ENCODE peak calls at places on chromosomes 4 and X, in nine cellular contexts. One of them, this sample, is unnamed.

GRCh38 chr4:118989098-118990080 is 100.7 kb downstream of the SYNPO2 start:
- DNase-seq in psoas muscle: no peak
- DNase-seq in ovary: no peak
- DNase-seq in lower leg skin: peak; percentile 71
- DNase-seq in GM06990: no peak
- DNase-seq in IMR-90: peak; percentile 96
- DNase-seq in HCT116: no peak
- DNase-seq in astrocyte of the spinal cord: peak; percentile 65
- DNase-seq in PC-9: no peak
- DNase-seq in this sample: peak; percentile 97

GRCh38 chr4:185839204-185839712 is 27.3 kb upstream of the SORBS2 start:
- DNase-seq in astrocyte of the spinal cord: peak; percentile 99
- DNase-seq in psoas muscle: peak; percentile 38
- DNase-seq in HCT116: peak; percentile 54
- DNase-seq in PC-9: peak; percentile 73
- DNase-seq in lower leg skin: peak; percentile 34
- DNase-seq in IMR-90: peak; percentile 91
- DNase-seq in GM06990: no peak
- DNase-seq in ovary: peak; percentile 47
- DNase-seq in this sample: peak; percentile 94

GRCh38 chr4:147625733-147626132 is 8.5 kb downstream of the TMEM184C start:
- DNase-seq in GM06990: no peak
- DNase-seq in ovary: no peak
- DNase-seq in psoas muscle: no peak
- DNase-seq in PC-9: no peak
- DNase-seq in HCT116: no peak
- DNase-seq in IMR-90: no peak
- DNase-seq in astrocyte of the spinal cord: no peak
- DNase-seq in lower leg skin: no peak
- DNase-seq in this sample: no peak

GRCh38 chr4:184357164-184357563 is 117.2 kb downstream of the IRF2 start:
- DNase-seq in PC-9: no peak
- DNase-seq in IMR-90: no peak
- DNase-seq in ovary: no peak
- DNase-seq in psoas muscle: no peak
- DNase-seq in GM06990: no peak
- DNase-seq in astrocyte of the spinal cord: no peak
- DNase-seq in HCT116: no peak
- DNase-seq in lower leg skin: no peak
- DNase-seq in this sample: no peak

GRCh38 chr4:27368781-27369180 is 508.1 kb downstream of the STIM2 start:
- DNase-seq in ovary: no peak
- DNase-seq in GM06990: no peak
- DNase-seq in PC-9: no peak
- DNase-seq in IMR-90: no peak
- DNase-seq in HCT116: no peak
- DNase-seq in psoas muscle: no peak
- DNase-seq in astrocyte of the spinal cord: peak; percentile 51
- DNase-seq in lower leg skin: no peak
- DNase-seq in this sample: no peak

GRCh38 chr4:139457318-139457717 is 3.4 kb downstream of the RAB33B start:
- DNase-seq in IMR-90: no peak
- DNase-seq in ovary: no peak
- DNase-seq in HCT116: no peak
- DNase-seq in GM06990: no peak
- DNase-seq in psoas muscle: no peak
- DNase-seq in astrocyte of the spinal cord: no peak
- DNase-seq in PC-9: no peak
- DNase-seq in lower leg skin: no peak
- DNase-seq in this sample: no peak

GRCh38 chr4:23631255-23631950 is 258.4 kb downstream of the PPARGC1A start:
- DNase-seq in psoas muscle: no peak
- DNase-seq in lower leg skin: no peak
- DNase-seq in HCT116: no peak
- DNase-seq in ovary: no peak
- DNase-seq in astrocyte of the spinal cord: no peak
- DNase-seq in PC-9: no peak
- DNase-seq in GM06990: no peak
- DNase-seq in IMR-90: no peak
- DNase-seq in this sample: no peak

GRCh38 chrX:133838761-133839676 is 146.4 kb downstream of the GPC3 start:
- DNase-seq in IMR-90: peak; percentile 28
- DNase-seq in PC-9: peak; percentile 5
- DNase-seq in ovary: no peak
- DNase-seq in lower leg skin: no peak
- DNase-seq in astrocyte of the spinal cord: peak; percentile 45
- DNase-seq in HCT116: peak; percentile 3
- DNase-seq in GM06990: no peak
- DNase-seq in psoas muscle: no peak
- DNase-seq in this sample: peak; percentile 13

GRCh38 chrX:23012162-23012561 is 12.4 kb downstream of the DDX53 start:
- DNase-seq in ovary: no peak
- DNase-seq in lower leg skin: no peak
- DNase-seq in GM06990: no peak
- DNase-seq in HCT116: no peak
- DNase-seq in psoas muscle: no peak
- DNase-seq in astrocyte of the spinal cord: no peak
- DNase-seq in PC-9: no peak
- DNase-seq in IMR-90: no peak
- DNase-seq in this sample: no peak
- H3K4me3 ChIP-seq in ovary: no peak overlapping the region
- H3K4me3 ChIP-seq in lower leg skin: no peak overlapping the region
- H3K4me3 ChIP-seq in GM06990: no peak overlapping the region
- H3K4me3 ChIP-seq in HCT116: no peak overlapping the region
- H3K4me3 ChIP-seq in psoas muscle: no peak overlapping the region
- H3K4me3 ChIP-seq in astrocyte of the spinal cord: no peak overlapping the region
- H3K4me3 ChIP-seq in PC-9: no peak overlapping the region
- H3K4me3 ChIP-seq in IMR-90: no peak overlapping the region
- H3K4me3 ChIP-seq in this sample: no peak overlapping the region

GRCh38 chr4:108834167-108834566 is 71.3 kb upstream of the ETNPPL start:
- DNase-seq in psoas muscle: no peak
- DNase-seq in GM06990: no peak
- DNase-seq in HCT116: no peak
- DNase-seq in PC-9: no peak
- DNase-seq in astrocyte of the spinal cord: peak; percentile 62
- DNase-seq in IMR-90: peak; percentile 87
- DNase-seq in ovary: no peak
- DNase-seq in lower leg skin: no peak
- DNase-seq in this sample: peak; percentile 76

GRCh38 chr4:108838451-108838850 is 75.6 kb upstream of the ETNPPL start:
- DNase-seq in HCT116: no peak
- DNase-seq in ovary: no peak
- DNase-seq in GM06990: no peak
- DNase-seq in PC-9: no peak
- DNase-seq in astrocyte of the spinal cord: no peak
- DNase-seq in psoas muscle: no peak
- DNase-seq in lower leg skin: no peak
- DNase-seq in IMR-90: no peak
- DNase-seq in this sample: no peak

GRCh38 chr4:108833041-108833440 is 70.2 kb upstream of the ETNPPL start:
- DNase-seq in HCT116: no peak
- DNase-seq in ovary: no peak
- DNase-seq in IMR-90: peak; percentile 68
- DNase-seq in PC-9: no peak
- DNase-seq in GM06990: no peak
- DNase-seq in psoas muscle: no peak
- DNase-seq in astrocyte of the spinal cord: peak; percentile 58
- DNase-seq in lower leg skin: no peak
- DNase-seq in this sample: no peak

GRCh38 chr4:108830509-108831244 is 67.8 kb upstream of the ETNPPL start:
- DNase-seq in IMR-90: peak; percentile 13
- DNase-seq in psoas muscle: peak; percentile 33
- DNase-seq in lower leg skin: no peak
- DNase-seq in PC-9: no peak
- DNase-seq in astrocyte of the spinal cord: no peak
- DNase-seq in HCT116: no peak
- DNase-seq in ovary: no peak
- DNase-seq in GM06990: no peak
- DNase-seq in this sample: no peak

DNA sequence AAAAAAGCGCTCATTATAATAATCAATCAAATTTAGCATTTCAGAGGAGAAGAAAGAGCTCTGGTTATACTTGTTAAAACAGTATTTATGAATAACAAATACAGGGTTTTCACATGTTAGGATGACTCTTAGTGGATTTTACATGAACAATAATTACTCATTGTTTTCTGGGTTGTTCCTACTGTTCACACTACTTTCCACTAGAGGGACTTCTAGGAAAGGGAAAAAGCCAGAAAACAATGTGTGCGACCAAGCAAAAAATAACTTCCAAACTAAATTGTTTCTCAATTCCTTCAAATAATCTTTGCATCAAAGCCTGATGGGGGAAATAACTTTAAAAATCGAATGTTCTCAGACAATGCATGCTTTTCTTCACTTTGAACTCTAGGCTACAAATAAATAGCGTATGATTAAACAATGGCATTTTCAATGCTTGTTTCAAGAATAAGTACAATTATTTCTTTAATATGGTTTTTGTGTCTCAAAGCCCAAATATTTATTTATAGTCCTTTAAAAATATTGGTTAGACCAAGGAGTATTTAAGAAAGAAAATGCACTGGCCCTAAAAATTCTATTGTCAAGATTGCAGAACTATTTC is 72.0 kb upstream of the ETNPPL start:
- DNase-seq in astrocyte of the spinal cord: peak; percentile 64
- DNase-seq in IMR-90: peak; percentile 74
- DNase-seq in HCT116: peak; percentile 4
- DNase-seq in psoas muscle: no peak
- DNase-seq in lower leg skin: no peak
- DNase-seq in GM06990: no peak
- DNase-seq in ovary: no peak
- DNase-seq in PC-9: no peak
- DNase-seq in this sample: peak; percentile 64
- TF ChIP-seq CTCF in astrocyte of the spinal cord: peak; percentile 62
- TF ChIP-seq CTCF in IMR-90: peak; percentile 89
- TF ChIP-seq CTCF in HCT116: peak; percentile 62
- TF ChIP-seq CTCF in psoas muscle: peak; percentile 68
- TF ChIP-seq CTCF in lower leg skin: no peak
- TF ChIP-seq CTCF in GM06990: peak; percentile 46
- TF ChIP-seq CTCF in ovary: peak; percentile 44
- TF ChIP-seq CTCF in PC-9: peak; percentile 70
- TF ChIP-seq CTCF in this sample: peak; percentile 93

GRCh38 chr4:93770201-93770600 is 58.4 kb upstream of the ATOH1 start:
- DNase-seq in PC-9: no peak
- DNase-seq in HCT116: no peak
- DNase-seq in ovary: no peak
- DNase-seq in GM06990: no peak
- DNase-seq in psoas muscle: no peak
- DNase-seq in astrocyte of the spinal cord: no peak
- DNase-seq in IMR-90: no peak
- DNase-seq in lower leg skin: no peak
- DNase-seq in this sample: no peak

GRCh38 chr4:93772858-93773257 is 55.7 kb upstream of the ATOH1 start:
- DNase-seq in GM06990: no peak
- DNase-seq in PC-9: no peak
- DNase-seq in ovary: no peak
- DNase-seq in HCT116: no peak
- DNase-seq in astrocyte of the spinal cord: no peak
- DNase-seq in IMR-90: no peak
- DNase-seq in lower leg skin: no peak
- DNase-seq in psoas muscle: no peak
- DNase-seq in this sample: no peak

GRCh38 chr4:93775551-93775950 is 53.0 kb upstream of the ATOH1 start:
- DNase-seq in PC-9: no peak
- DNase-seq in ovary: no peak
- DNase-seq in HCT116: no peak
- DNase-seq in IMR-90: no peak
- DNase-seq in psoas muscle: no peak
- DNase-seq in astrocyte of the spinal cord: no peak
- DNase-seq in lower leg skin: no peak
- DNase-seq in GM06990: no peak
- DNase-seq in this sample: no peak

GRCh38 chr4:93767917-93768316 is 60.6 kb upstream of the ATOH1 start:
- DNase-seq in psoas muscle: no peak
- DNase-seq in IMR-90: no peak
- DNase-seq in lower leg skin: no peak
- DNase-seq in PC-9: no peak
- DNase-seq in astrocyte of the spinal cord: no peak
- DNase-seq in HCT116: no peak
- DNase-seq in GM06990: no peak
- DNase-seq in ovary: no peak
- DNase-seq in this sample: no peak

DNA sequence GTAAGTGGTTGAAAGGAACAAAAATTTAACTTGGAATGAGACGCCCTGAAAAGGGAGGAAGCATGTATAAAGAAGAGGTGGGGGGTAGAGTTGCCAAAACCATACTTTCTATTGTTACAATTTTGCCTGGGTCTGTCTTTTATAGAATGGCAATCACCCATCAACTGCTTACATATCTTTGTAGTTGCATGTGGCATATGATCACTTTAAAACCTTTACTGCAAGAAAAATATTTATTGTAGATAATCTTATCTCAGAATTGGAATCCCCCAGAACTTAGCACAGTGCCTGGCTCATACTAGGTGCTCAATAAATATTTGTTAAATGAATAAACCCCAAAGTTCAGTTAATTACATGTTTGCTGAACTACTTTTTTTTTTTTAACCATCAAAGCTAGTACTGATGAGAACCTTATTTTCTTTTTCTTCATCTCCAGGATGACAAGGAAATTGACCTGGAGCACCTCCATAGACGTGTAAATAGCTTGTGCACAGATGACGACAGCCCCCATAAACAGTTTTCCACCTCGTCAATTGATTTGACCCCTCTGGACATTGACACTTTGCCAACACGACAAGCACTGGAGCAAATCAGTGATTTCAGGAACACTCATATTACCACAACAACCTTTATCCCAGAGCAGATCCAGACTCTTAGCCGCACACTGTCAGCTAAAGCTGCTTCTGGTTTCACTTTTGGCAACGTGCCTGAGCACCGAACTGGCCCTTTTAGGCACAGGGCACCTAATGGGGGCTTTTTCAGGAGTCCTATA is 56.7 kb upstream of the ATOH1 start:
- DNase-seq in PC-9: no peak
- DNase-seq in lower leg skin: no peak
- DNase-seq in HCT116: no peak
- DNase-seq in ovary: no peak
- DNase-seq in IMR-90: no peak
- DNase-seq in GM06990: no peak
- DNase-seq in psoas muscle: no peak
- DNase-seq in astrocyte of the spinal cord: no peak
- DNase-seq in this sample: no peak
- H3K4me3 ChIP-seq in PC-9: no peak overlapping the region
- H3K4me3 ChIP-seq in lower leg skin: no peak overlapping the region
- H3K4me3 ChIP-seq in HCT116: no peak overlapping the region
- H3K4me3 ChIP-seq in ovary: no peak overlapping the region
- H3K4me3 ChIP-seq in IMR-90: peak overlapping the region; percentile 14
- H3K4me3 ChIP-seq in GM06990: no peak overlapping the region
- H3K4me3 ChIP-seq in psoas muscle: no peak overlapping the region
- H3K4me3 ChIP-seq in astrocyte of the spinal cord: no peak overlapping the region
- H3K4me3 ChIP-seq in this sample: no peak overlapping the region

GRCh38 chrX:80285131-80285773 is 135.0 kb upstream of the TENT5D start:
- DNase-seq in lower leg skin: no peak
- DNase-seq in IMR-90: peak; percentile 1
- DNase-seq in ovary: no peak
- DNase-seq in astrocyte of the spinal cord: peak; percentile 1
- DNase-seq in GM06990: no peak
- DNase-seq in psoas muscle: no peak
- DNase-seq in HCT116: no peak
- DNase-seq in PC-9: peak; percentile 9
- DNase-seq in this sample: peak; percentile 12

GRCh38 chrX:80293354-80293753 is 126.9 kb upstream of the TENT5D start:
- DNase-seq in GM06990: no peak
- DNase-seq in astrocyte of the spinal cord: no peak
- DNase-seq in HCT116: no peak
- DNase-seq in IMR-90: no peak
- DNase-seq in PC-9: no peak
- DNase-seq in lower leg skin: no peak
- DNase-seq in psoas muscle: no peak
- DNase-seq in ovary: no peak
- DNase-seq in this sample: no peak

DNA sequence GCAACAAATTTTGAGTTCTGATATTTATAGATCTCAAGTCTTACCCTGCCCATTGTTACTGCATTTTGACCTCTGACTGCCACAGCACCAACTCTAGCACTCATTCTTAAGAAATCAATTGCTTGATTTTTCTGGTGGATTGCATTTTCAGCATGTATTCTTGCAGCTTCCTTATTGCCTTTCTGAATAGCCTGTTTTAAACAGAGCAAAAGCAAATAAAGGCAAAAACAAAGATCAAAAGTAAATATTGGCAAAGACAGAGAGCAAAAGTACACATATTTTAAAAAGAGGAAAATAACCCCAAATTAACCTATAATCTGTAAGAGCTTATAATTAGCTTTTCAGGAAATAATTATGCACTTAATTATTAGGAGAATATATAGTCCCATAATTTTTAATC is 129.4 kb upstream of the TENT5D start:
- DNase-seq in GM06990: no peak
- DNase-seq in HCT116: no peak
- DNase-seq in PC-9: no peak
- DNase-seq in psoas muscle: no peak
- DNase-seq in lower leg skin: no peak
- DNase-seq in ovary: no peak
- DNase-seq in IMR-90: no peak
- DNase-seq in astrocyte of the spinal cord: no peak
- DNase-seq in this sample: no peak
- TF ChIP-seq CTCF in GM06990: no peak
- TF ChIP-seq CTCF in HCT116: no peak
- TF ChIP-seq CTCF in PC-9: no peak
- TF ChIP-seq CTCF in psoas muscle: no peak
- TF ChIP-seq CTCF in lower leg skin: no peak
- TF ChIP-seq CTCF in ovary: no peak
- TF ChIP-seq CTCF in IMR-90: no peak
- TF ChIP-seq CTCF in astrocyte of the spinal cord: no peak
- TF ChIP-seq CTCF in this sample: no peak